ENCODE peak calls at places on chromosome 6, in five cellular contexts. N is AG04450, D is fibroblast of lung, O is transverse colon, W is Calu3. R is an unnamed sample.
A peak's percentile ranks its signal among the peaks of the same experiment; 100 is the strongest.

GRCh38 chr6:37631295-37631694 is 66.4 kb downstream of the MDGA1 start:
- DNase-seq in N (no peak), W (no peak), D (no peak), O (no peak), R (no peak)

GRCh38 chr6:128826606-128827005 is 56.3 kb upstream of the LAMA2 start:
- DNase-seq in D (no peak), W (no peak), O (no peak), N (no peak), R (no peak)

GRCh38 chr6:158552055-158552795 is 7.7 kb upstream of the TMEM181 start:
- DNase-seq in W (no peak), N (no peak), D (no peak), O (no peak), R (no peak)

GRCh38 chr6:144134176-144134575 is 16.1 kb upstream of the STX11 start:
- DNase-seq in W (no peak), N (no peak), D (peak; percentile 12), O (no peak), R (no peak)

GRCh38 chr6:100342830-100343229 is 121.9 kb downstream of the SIM1 start:
- DNase-seq in W (no peak), N (no peak), D (peak; percentile 93), O (no peak), R (no peak)

GRCh38 chr6:108546079-108547049 is 14.4 kb upstream of the FOXO3 start:
- DNase-seq in O (no peak), W (no peak), D (no peak), N (no peak), R (no peak)

GRCh38 chr6:33641602-33642001 is 20.5 kb downstream of the ITPR3 start:
- DNase-seq in W (no peak), D (no peak), N (no peak), O (no peak), R (no peak)

GRCh38 chr6:33029297-33030184 is 20.1 kb upstream of the HLA-DOA start:
- DNase-seq in W (no peak), O (peak; percentile 32), D (no peak), N (no peak), R (no peak)

GRCh38 chr6:138296786-138297185 is 78.5 kb upstream of the PBOV1 start:
- DNase-seq in N (no peak), O (no peak), W (no peak), D (no peak), R (no peak)

GRCh38 chr6:127816643-127817042 is 84.2 kb downstream of the THEMIS start:
- DNase-seq in W (no peak), O (no peak), D (no peak), N (no peak), R (no peak)

GRCh38 chr6:141719476-141719875 is 413.2 kb upstream of the GJE1 start:
- DNase-seq in W (no peak), D (no peak), O (no peak), N (no peak), R (no peak)

GRCh38 chr6:130473886-130474285 is 108.1 kb downstream of the TMEM200A start:
- DNase-seq in N (no peak), D (peak; percentile 80), O (no peak), W (no peak), R (no peak)

GRCh38 chr6:42361036-42361435 is 90.7 kb downstream of the TRERF1 start:
- DNase-seq in N (no peak), W (no peak), D (no peak), O (no peak), R (no peak)

GRCh38 chr6:22102671-22103070 is 194.2 kb downstream of the PRL start:
- DNase-seq in N (no peak), D (peak; percentile 62), W (no peak), O (no peak), R (no peak)

GRCh38 chr6:126312013-126312665 is 27.8 kb upstream of the CENPW start:
- DNase-seq in N (no peak), D (peak; percentile 1), O (no peak), W (peak; percentile 26), R (no peak)

GRCh38 chr6:75601608-75602163 is at the start of gene SENP6:
- DNase-seq in D (peak; percentile 80), N (no peak), O (peak; percentile 80), W (peak; percentile 81), R (peak; percentile 70)

GRCh38 chr6:157226026-157226639 is 97.2 kb downstream of the TMEM242 start:
- DNase-seq in D (peak; percentile 86), O (no peak), W (no peak), N (no peak), R (no peak)

GRCh38 chr6:142417331-142417750 is 115.5 kb downstream of the ADGRG6 start:
- DNase-seq in W (no peak), N (no peak), O (no peak), D (peak; percentile 80), R (no peak)

GRCh38 chr6:16761469-16762264 is 407 bp upstream of the ATXN1 start:
- DNase-seq in N (peak; percentile 80), D (peak; percentile 93), O (peak; percentile 91), W (peak; percentile 86), R (peak; percentile 77)
- TF ChIP-seq CTCF in N (no peak), D (no peak), O (no peak), W (no peak), R (peak; percentile 45)

GRCh38 chr6:63269470-63269869 is 50.3 kb downstream of the LGSN start:
- DNase-seq in W (no peak), N (no peak), D (no peak), O (no peak), R (no peak)
- TF ChIP-seq CTCF in W (no peak), N (no peak), D (no peak), O (no peak), R (no peak)

GRCh38 chr6:98054453-98054852 is 771.4 kb upstream of the MMS22L start:
- DNase-seq in N (no peak), W (no peak), O (no peak), D (peak; percentile 39), R (no peak)
- TF ChIP-seq CTCF in N (no peak), W (no peak), O (no peak), D (no peak), R (peak; percentile 46)

DNA sequence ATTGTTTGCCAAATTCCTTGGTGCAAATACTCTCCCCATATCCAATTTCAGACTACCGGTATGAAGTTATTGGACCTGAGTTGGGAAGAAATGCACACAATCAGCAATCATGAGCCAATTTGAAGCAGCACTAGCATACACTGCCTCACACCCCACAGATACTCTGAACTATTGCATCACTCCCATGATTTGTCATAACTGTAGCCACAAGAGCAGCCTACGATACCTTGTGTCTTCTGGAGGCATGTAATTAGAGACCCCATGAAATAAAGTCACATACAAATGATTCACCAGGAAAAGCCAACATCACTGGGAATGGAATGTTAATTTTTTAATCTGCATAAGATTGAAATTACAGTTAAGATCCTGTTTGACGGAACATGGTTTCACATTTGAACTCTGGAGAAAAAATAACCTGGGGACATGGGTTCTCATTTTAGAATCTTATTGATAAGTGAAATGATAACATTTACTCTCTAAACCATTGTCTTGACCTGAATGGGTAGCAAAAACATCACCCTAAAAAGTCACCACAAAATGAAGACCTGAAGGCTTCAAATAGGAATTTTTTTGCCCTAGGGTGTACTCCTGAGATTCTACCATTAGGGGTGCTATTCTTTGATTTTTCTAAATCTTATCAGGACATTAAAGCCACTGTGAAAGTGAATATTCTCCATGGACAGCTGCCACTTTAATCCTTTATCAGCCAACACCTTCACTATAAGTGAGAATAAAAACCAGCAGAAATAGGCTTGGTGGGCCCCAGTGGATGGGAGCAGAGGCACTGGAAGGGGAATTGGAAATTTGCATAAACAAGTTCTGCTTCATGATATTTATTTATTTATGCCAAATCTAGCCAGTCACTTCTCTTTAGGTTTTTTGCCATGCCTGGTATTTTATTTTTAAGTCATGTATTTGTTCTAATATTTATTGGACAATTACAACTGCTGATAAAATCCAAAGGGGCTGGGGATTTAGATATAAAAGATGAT is 34.5 kb upstream of the HBS1L start:
- DNase-seq in W (peak; percentile 10), O (no peak), N (peak; percentile 3), D (peak; percentile 73), R (no peak)
- TF ChIP-seq CTCF in W (no peak), O (peak; percentile 23), N (peak; percentile 56), D (peak; percentile 32), R (peak; percentile 49)

R was measured in progenitor cell of endocrine pancreas.